ENCODE peak calls at places on chromosome 13, in five cellular contexts. I is immature natural killer cell; Q is CD8-positive, alpha-beta T cell; A is AG10803; E is psoas muscle. X is an unnamed sample.

GRCh38 chr13:42615691-42616090 is 41.7 kb downstream of the TNFSF11 start:
- DNase-seq in I (no peak), Q (no peak), A (no peak), E (no peak), X (no peak)

GRCh38 chr13:33150146-33150545 is 133.9 kb downstream of the KL start:
- DNase-seq in I (no peak), Q (no peak), A (no peak), E (no peak), X (no peak)

GRCh38 chr13:56515441-56515840 is 625.3 kb upstream of the PRR20A start:
- DNase-seq in I (no peak), Q (no peak), A (no peak), E (no peak), X (no peak)

GRCh38 chr13:102311901-102312300 is 89.9 kb downstream of the FGF14 start:
- DNase-seq in I (no peak), Q (no peak), A (no peak), E (no peak), X (no peak)

GRCh38 chr13:44237276-44237767 is 136.3 kb upstream of the SERP2 start:
- DNase-seq in I (peak), Q (no peak), A (peak), E (peak), X (no peak)

GRCh38 chr13:84870190-84870589 is 929.0 kb downstream of the SLITRK6 start:
- DNase-seq in I (no peak), Q (no peak), A (no peak), E (no peak), X (no peak)

GRCh38 chr13:40484981-40485380 is 181.5 kb downstream of the FOXO1 start:
- DNase-seq in I (no peak), Q (peak), A (no peak), E (no peak), X (no peak)

GRCh38 chr13:50740052-50740741 is 103.3 kb downstream of the DLEU7 start:
- DNase-seq in I (no peak), Q (no peak), A (peak), E (no peak), X (no peak)

GRCh38 chr13:87851395-87851794 is 180.2 kb downstream of the SLITRK5 start:
- DNase-seq in I (no peak), Q (no peak), A (no peak), E (no peak), X (no peak)

GRCh38 chr13:21657538-21657937 is 13.3 kb upstream of the FGF9 start:
- DNase-seq in I (no peak), Q (no peak), A (peak), E (no peak), X (no peak)

GRCh38 chr13:80989241-80989640 is 648.3 kb upstream of the SPRY2 start:
- DNase-seq in I (no peak), Q (no peak), A (no peak), E (no peak), X (no peak)

GRCh38 chr13:67117010-67117550 is 113.1 kb downstream of the PCDH9 start:
- DNase-seq in I (no peak), Q (no peak), A (no peak), E (no peak), X (no peak)

GRCh38 chr13:48176781-48177180 is 56.2 kb upstream of the ITM2B start:
- DNase-seq in I (no peak), Q (no peak), A (no peak), E (no peak), X (no peak)

GRCh38 chr13:30493670-30494381 is 28.1 kb upstream of the HMGB1 start:
- DNase-seq in I (no peak), Q (no peak), A (no peak), E (no peak), X (no peak)

GRCh38 chr13:51804295-51805172 is 571 bp upstream of the DHRS12 start:
- DNase-seq in I (peak), Q (peak), A (no peak), E (peak), X (peak)

GRCh38 chr13:79688741-79689140 is 207.8 kb downstream of the NDFIP2 start:
- DNase-seq in I (no peak), Q (no peak), A (no peak), E (no peak), X (no peak)

GRCh38 chr13:44523176-44524017 is 52.7 kb downstream of the TSC22D1 start:
- DNase-seq in I (no peak), Q (no peak), A (peak), E (no peak), X (no peak)

GRCh38 chr13:35566340-35566739 is 89.9 kb upstream of the MAB21L1 start:
- DNase-seq in I (peak), Q (no peak), A (peak), E (no peak), X (peak)

GRCh38 chr13:73299787-73300186 is 241.0 kb downstream of the KLF5 start:
- DNase-seq in I (no peak), Q (no peak), A (peak), E (no peak), X (no peak)

GRCh38 chr13:113083402-113084061 is 22.1 kb upstream of the F7 start:
- DNase-seq in I (no peak), Q (no peak), A (peak), E (peak), X (no peak)

GRCh38 chr13:48750588-48751383 is 97.1 kb downstream of the CYSLTR2 start:
- DNase-seq in I (no peak), Q (no peak), A (peak), E (peak), X (no peak)

GRCh38 chr13:32660227-32660626 is 74.0 kb downstream of the PDS5B start:
- DNase-seq in I (no peak), Q (no peak), A (no peak), E (no peak), X (no peak)

GRCh38 chr13:44299142-44299541 is 74.5 kb upstream of the SERP2 start:
- DNase-seq in I (no peak), Q (no peak), A (no peak), E (no peak), X (no peak)

GRCh38 chr13:110129539-110130186 is 177.3 kb downstream of the COL4A1 start:
- DNase-seq in I (no peak), Q (no peak), A (no peak), E (no peak), X (peak)

GRCh38 chr13:27928805-27929753 is 9.3 kb downstream of the PDX1 start:
- DNase-seq in I (no peak), Q (no peak), A (no peak), E (no peak), X (no peak)

GRCh38 chr13:103351035-103351828 is 285.0 kb upstream of the SLC10A2 start:
- DNase-seq in I (no peak), Q (no peak), A (no peak), E (no peak), X (no peak)

GRCh38 chr13:44876782-44877324 is 112.4 kb downstream of the NUFIP1 start:
- DNase-seq in I (no peak), Q (no peak), A (no peak), E (no peak), X (no peak)

GRCh38 chr13:74661851-74662250 is 527.6 kb upstream of the KLF12 start:
- DNase-seq in I (no peak), Q (no peak), A (peak), E (no peak), X (no peak)

GRCh38 chr13:32136061-32136460 is 104.5 kb downstream of the FRY start:
- DNase-seq in I (no peak), Q (no peak), A (no peak), E (no peak), X (no peak)

GRCh38 chr13:30156826-30157615 is 150.3 kb downstream of the KATNAL1 start:
- DNase-seq in I (peak), Q (no peak), A (no peak), E (no peak), X (no peak)

GRCh38 chr13:73000027-73000674 is 58.7 kb upstream of the KLF5 start:
- DNase-seq in I (no peak), Q (no peak), A (peak), E (no peak), X (no peak)

GRCh38 chr13:19067767-19068166 is 113.9 kb downstream of the TUBA3C start:
- DNase-seq in I (no peak), Q (no peak), A (no peak), E (no peak), X (no peak)

GRCh38 chr13:109971006-109971744 is 184.8 kb upstream of the IRS2 start:
- DNase-seq in I (no peak), Q (no peak), A (peak), E (no peak), X (no peak)

GRCh38 chr13:45849408-45849807 is 2.1 kb downstream of the SIAH3 start:
- DNase-seq in I (no peak), Q (no peak), A (no peak), E (no peak), X (no peak)